ENCODE peak calls at places on chromosomes 13 and 19, in eight cellular contexts. V is HCT116, G is endothelial cell of umbilical vein, M is A549, D is HepG2, Q is GM12878, Y is H1, A is K562. E is an unnamed sample.

GRCh38 chr13:103803349-103803748 is 737.1 kb upstream of the SLC10A2 start:
- DNase-seq in V (no peak), M (no peak), G (no peak), Q (no peak), A (no peak), D (no peak), Y (no peak), E (no peak)

GRCh38 chr13:70849267-70849666 is 741.0 kb upstream of the KLHL1 start:
- DNase-seq in Y (no peak), G (no peak), V (no peak), M (no peak), Q (no peak), A (no peak), D (no peak), E (no peak)

GRCh38 chr13:74026753-74027152 is 107.5 kb downstream of the KLF12 start:
- DNase-seq in Q (peak; percentile 71), D (no peak), A (no peak), Y (no peak), V (no peak), G (peak; percentile 61), M (no peak), E (no peak)

GRCh38 chr19:47228937-47229673 is 1.9 kb downstream of the BBC3 start:
- DNase-seq in M (peak; percentile 75), D (peak; percentile 32), A (peak; percentile 24), Y (no peak), G (peak; percentile 67), Q (no peak), V (no peak), E (peak; percentile 75)

GRCh38 chr19:41597600-41598041 is 21.7 kb downstream of the CEACAM21 start:
- DNase-seq in A (peak; percentile 82), V (peak; percentile 76), Q (peak; percentile 45), G (peak; percentile 70), M (peak; percentile 85), Y (no peak), D (peak; percentile 39), E (peak; percentile 66)

GRCh38 chr19:2495130-2495641 is 19.3 kb downstream of the GADD45B start:
- DNase-seq in M (peak; percentile 81), Q (no peak), G (peak; percentile 57), Y (no peak), V (no peak), D (no peak), A (no peak), E (no peak)

GRCh38 chr13:66926851-66927524 is 303.1 kb downstream of the PCDH9 start:
- DNase-seq in M (peak; percentile 33), G (peak; percentile 66), V (no peak), Y (no peak), Q (no peak), A (no peak), D (no peak), E (no peak)

GRCh38 chr13:33217256-33217655 is 68.3 kb downstream of the STARD13 start:
- DNase-seq in G (no peak), V (no peak), D (no peak), M (no peak), Q (no peak), A (no peak), Y (no peak), E (no peak)

GRCh38 chr13:25300861-25301346 is 521 bp upstream of the NUP58 start:
- DNase-seq in Y (no peak), Q (no peak), G (no peak), A (no peak), M (no peak), D (no peak), V (no peak), E (no peak)

GRCh38 chr19:55081773-55082022 is 6.0 kb downstream of the EPS8L1 start:
- DNase-seq in M (no peak), V (no peak), Y (no peak), G (no peak), A (no peak), Q (no peak), D (no peak), E (no peak)

GRCh38 chr19:57320180-57321084 is at the start of gene ZNF543:
- DNase-seq in V (peak; percentile 92), Y (peak; percentile 80), D (peak; percentile 91), M (peak; percentile 99), A (peak; percentile 96), G (peak; percentile 96), Q (peak; percentile 77), E (peak; percentile 94)

GRCh38 chr13:110070511-110071120 is 236.3 kb downstream of the COL4A1 start:
- DNase-seq in G (no peak), D (no peak), V (no peak), Q (no peak), A (no peak), Y (no peak), M (no peak), E (no peak)

GRCh38 chr13:70960841-70961443 is 852.7 kb upstream of the KLHL1 start:
- DNase-seq in D (peak; percentile 18), A (no peak), Y (no peak), V (no peak), Q (peak; percentile 3), M (peak; percentile 14), G (peak; percentile 65), E (peak; percentile 61)

GRCh38 chr19:33675501-33676124 is 53.9 kb downstream of the CHST8 start:
- DNase-seq in M (no peak), V (no peak), G (no peak), D (no peak), Y (no peak), A (no peak), Q (no peak), E (no peak)

GRCh38 chr19:33273881-33274662 is 28.3 kb downstream of the CEBPA start:
- DNase-seq in V (peak; percentile 24), M (peak; percentile 80), Y (no peak), A (no peak), Q (no peak), D (peak; percentile 56), G (peak; percentile 2), E (peak; percentile 85)

GRCh38 chr19:55226273-55226672 is 2.3 kb downstream of the TMEM86B start:
- DNase-seq in Y (no peak), M (no peak), V (no peak), Q (no peak), A (no peak), G (no peak), D (no peak), E (no peak)

GRCh38 chr13:93226065-93226622 is 463 bp upstream of the GPC6 start:
- DNase-seq in D (peak; percentile 52), V (no peak), Q (no peak), M (no peak), Y (no peak), G (no peak), A (no peak), E (no peak)

GRCh38 chr19:12838182-12838890 is at the start of gene MAST1:
- DNase-seq in D (no peak), A (peak; percentile 79), M (peak; percentile 46), G (no peak), V (no peak), Y (no peak), Q (no peak), E (peak; percentile 59)

GRCh38 chr19:19386373-19386869 is 19.1 kb upstream of the GATAD2A start:
- DNase-seq in A (peak; percentile 46), M (no peak), Q (no peak), V (no peak), Y (no peak), G (no peak), D (no peak), E (peak; percentile 31)

GRCh38 chr19:38216785-38217746 is 7.0 kb downstream of the DPF1 start:
- DNase-seq in V (no peak), Y (no peak), D (no peak), M (no peak), G (no peak), A (peak; percentile 68), Q (no peak), E (no peak)

GRCh38 chr13:50989476-50989875 is 79.9 kb downstream of the RNASEH2B start:
- DNase-seq in V (no peak), G (peak; percentile 30), Q (no peak), M (peak; percentile 26), A (peak; percentile 10), Y (no peak), D (peak; percentile 14), E (no peak)

GRCh38 chr19:40084948-40085347 is 5.8 kb downstream of the ZNF780A start:
- DNase-seq in A (peak; percentile 12), V (no peak), Q (no peak), G (no peak), Y (no peak), D (peak; percentile 90), M (no peak), E (no peak)

DNA sequence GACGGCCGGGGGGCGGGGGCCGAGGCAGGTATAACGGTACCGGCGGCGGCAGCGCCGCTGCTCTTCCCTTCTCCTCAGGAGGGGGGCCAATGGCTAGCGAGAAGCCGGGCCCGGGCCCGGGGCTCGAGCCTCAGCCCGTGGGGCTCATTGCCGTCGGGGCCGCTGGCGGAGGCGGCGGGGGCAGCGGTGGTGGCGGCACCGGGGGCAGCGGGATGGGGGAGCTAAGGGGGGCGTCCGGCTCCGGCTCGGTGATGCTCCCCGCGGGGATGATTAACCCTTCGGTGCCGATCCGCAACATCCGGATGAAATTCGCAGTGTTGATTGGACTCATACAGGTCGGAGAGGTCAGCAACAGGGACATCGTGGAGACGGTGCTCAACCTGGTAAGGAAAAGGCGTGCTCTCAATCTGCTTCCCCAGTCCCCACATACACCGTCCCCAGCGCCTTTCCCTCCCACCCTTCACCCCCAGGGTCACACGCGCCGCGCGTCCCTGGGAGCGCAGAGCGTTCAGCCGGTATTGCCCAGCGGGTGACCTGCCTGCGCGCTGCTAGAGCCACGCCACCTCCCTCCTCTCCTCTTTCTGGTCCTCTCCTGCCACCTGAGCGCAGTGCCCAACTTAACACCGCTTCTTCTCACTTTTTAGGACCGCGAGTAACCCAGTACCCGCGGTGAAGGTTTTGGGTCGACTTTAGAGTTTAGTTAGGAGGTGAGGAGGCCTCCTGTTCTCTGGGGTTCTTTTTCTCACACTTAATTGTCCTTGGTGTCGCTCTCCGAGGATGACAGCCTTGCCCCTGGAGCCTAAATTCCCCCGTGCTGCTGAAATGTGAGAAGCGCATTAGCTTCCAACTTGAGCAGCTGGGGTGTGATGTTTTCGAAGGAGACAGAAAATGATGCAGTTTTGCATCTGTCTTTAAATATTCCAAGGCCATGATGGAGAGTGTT is 933 bp downstream of the NBEA start:
- DNase-seq in M (peak; percentile 38), D (no peak), V (no peak), Y (no peak), Q (no peak), G (peak; percentile 19), A (no peak), E (no peak)
- TF ChIP-seq MAX in M (no peak), D (no peak), V (no peak), Y (peak; percentile 64), Q (no peak), G (no peak), A (no peak), E (no peak)

GRCh38 chr19:5308471-5309437 is 31.9 kb downstream of the PTPRS start:
- DNase-seq in Y (no peak), Q (no peak), G (peak; percentile 69), D (no peak), V (peak; percentile 79), A (peak; percentile 47), M (no peak), E (peak; percentile 33)
- TF ChIP-seq POLR2A in Y (peak; percentile 58), Q (no peak), G (peak; percentile 99), D (peak; percentile 34), V (peak; percentile 24), A (peak; percentile 97), M (no peak), E (no peak)

GRCh38 chr13:114049026-114049425 is 75.2 kb upstream of the C13orf46 start:
- DNase-seq in D (no peak), G (no peak), Y (no peak), V (no peak), A (no peak), Q (no peak), M (no peak), E (peak; percentile 41)
- TF ChIP-seq MAX in D (no peak), G (no peak), Y (no peak), V (no peak), A (no peak), Q (peak; percentile 22), M (no peak), E (no peak)

GRCh38 chr19:6737284-6737872 is at the start of gene GPR108:
- DNase-seq in G (peak; percentile 100), Y (peak; percentile 99), M (peak; percentile 99), A (peak; percentile 92), D (peak; percentile 100), Q (peak; percentile 100), V (peak; percentile 100), E (peak; percentile 98)
- TF ChIP-seq POLR2A in G (peak; percentile 51), Y (no peak), M (no peak), A (no peak), D (peak; percentile 56), Q (peak; percentile 66), V (no peak), E (peak; percentile 24)